ENCODE peak calls at places on chromosomes 11 and 22, in four cellular contexts. L is foreskin keratinocyte, U is breast epithelium, J is GM12865. N is an unnamed sample.

GRCh38 chr22:45612451-45612901 is 59.2 kb upstream of the ATXN10 start:
- DNase-seq in U (no peak), L (peak), J (no peak), N (no peak)

GRCh38 chr11:112728288-112728687 is 232.9 kb upstream of the NCAM1 start:
- DNase-seq in U (no peak), J (no peak), L (no peak), N (no peak)

GRCh38 chr22:44582016-44582415 is 84.0 kb upstream of the RTL6 start:
- DNase-seq in J (no peak), U (peak), L (no peak), N (peak)

GRCh38 chr22:19875531-19876313 is 21.0 kb upstream of the GNB1L start:
- DNase-seq in J (no peak), U (peak), L (no peak), N (no peak)

GRCh38 chr11:69000831-69001245 is 12.2 kb downstream of the MRGPRF start:
- DNase-seq in L (peak), J (no peak), U (peak), N (peak)

GRCh38 chr11:112162761-112163669 is 879 bp downstream of the IL18 start:
- DNase-seq in U (no peak), J (no peak), L (peak), N (no peak)

GRCh38 chr11:68363771-68364170 is 51.4 kb downstream of the LRP5 start:
- DNase-seq in L (no peak), U (no peak), J (no peak), N (no peak)

GRCh38 chr11:12764187-12764914 is 90.1 kb downstream of the TEAD1 start:
- DNase-seq in L (no peak), J (no peak), U (no peak), N (no peak)

GRCh38 chr22:43343262-43343988 is at the start of gene SCUBE1:
- DNase-seq in J (no peak), U (no peak), L (no peak), N (peak)

GRCh38 chr11:84775503-84775902 is 851.6 kb downstream of the DLG2 start:
- DNase-seq in J (no peak), L (no peak), U (no peak), N (no peak)

GRCh38 chr11:93123351-93123898 is 74.4 kb downstream of the SLC36A4 start:
- DNase-seq in J (no peak), U (no peak), L (no peak), N (no peak)

GRCh38 chr11:64291746-64292457 is 800 bp downstream of the KCNK4 start:
- DNase-seq in L (no peak), U (no peak), J (no peak), N (no peak)

GRCh38 chr22:33188316-33188715 is 130.1 kb upstream of the SYN3 start:
- DNase-seq in L (no peak), U (no peak), J (peak), N (no peak)

GRCh38 chr22:47561115-47561675 is 798.7 kb downstream of the TBC1D22A start:
- DNase-seq in L (no peak), U (no peak), J (no peak), N (no peak)

GRCh38 chr22:20155330-20156041 is 4.6 kb upstream of the CCDC188 start:
- DNase-seq in U (no peak), L (no peak), J (peak), N (no peak)

GRCh38 chr11:91802475-91802874 is 422.1 kb upstream of the FAT3 start:
- DNase-seq in L (no peak), J (no peak), U (no peak), N (no peak)

GRCh38 chr11:14625804-14626203 is 17.8 kb upstream of the PDE3B start:
- DNase-seq in U (no peak), L (no peak), J (no peak), N (no peak)

DNA sequence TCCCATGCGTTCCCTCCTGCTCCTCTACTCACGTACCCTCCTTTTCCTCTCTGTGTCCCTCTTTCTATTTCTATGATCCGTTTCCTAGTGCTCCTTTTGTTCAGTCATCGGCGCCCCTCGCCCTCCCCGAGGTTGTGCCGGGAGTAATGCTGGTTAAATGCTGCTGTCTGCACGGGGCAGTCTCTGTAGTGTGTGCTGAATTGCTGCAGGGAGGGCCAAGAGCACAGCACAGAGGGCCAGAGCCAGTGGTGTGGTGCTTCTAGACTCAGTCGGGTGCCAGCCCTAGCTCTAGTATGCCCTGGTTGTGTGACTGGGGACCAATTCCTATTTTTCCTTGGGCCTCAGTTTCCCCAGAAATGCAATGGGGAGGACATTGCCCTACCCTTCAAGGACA is 98.3 kb downstream of the PKNOX2 start:
- DNase-seq in L (no peak), U (no peak), J (no peak), N (peak)
- TF ChIP-seq CTCF in L (no peak), U (no peak), J (no peak), N (no peak)

DNA sequence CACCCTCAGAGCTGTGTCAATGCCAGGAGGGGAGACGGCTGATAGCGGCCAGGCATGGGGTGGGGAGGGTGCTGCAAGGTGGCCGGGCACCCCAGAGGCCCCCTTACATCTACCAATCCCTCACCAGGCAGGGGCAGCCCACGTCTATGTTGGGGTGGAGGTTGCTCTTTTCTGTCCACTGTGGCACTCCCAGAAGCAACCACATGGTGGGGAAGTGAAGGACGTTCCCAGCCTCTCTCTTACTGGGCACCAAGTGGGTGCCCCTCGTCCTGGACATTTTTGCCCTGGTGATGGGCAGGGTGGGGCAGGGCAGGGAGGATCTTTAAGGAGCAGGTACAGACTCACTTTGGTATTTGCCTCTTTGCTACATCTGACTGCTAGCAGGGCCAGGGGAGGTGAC is 47.5 kb downstream of the NECTIN1 start:
- DNase-seq in J (no peak), L (no peak), U (no peak), N (no peak)
- TF ChIP-seq CTCF in J (no peak), L (peak), U (peak), N (peak)

GRCh38 chr11:114170226-114170625 is 110.7 kb downstream of the ZBTB16 start:
- DNase-seq in J (no peak), U (no peak), L (no peak), N (no peak)

GRCh38 chr11:114172055-114172861 is 112.7 kb downstream of the ZBTB16 start:
- DNase-seq in U (no peak), L (no peak), J (no peak), N (no peak)

GRCh38 chr11:114169321-114169749 is 109.8 kb downstream of the ZBTB16 start:
- DNase-seq in L (no peak), J (no peak), U (no peak), N (no peak)

GRCh38 chr11:114172871-114173444 is 113.4 kb downstream of the ZBTB16 start:
- DNase-seq in L (no peak), J (no peak), U (no peak), N (no peak)

DNA sequence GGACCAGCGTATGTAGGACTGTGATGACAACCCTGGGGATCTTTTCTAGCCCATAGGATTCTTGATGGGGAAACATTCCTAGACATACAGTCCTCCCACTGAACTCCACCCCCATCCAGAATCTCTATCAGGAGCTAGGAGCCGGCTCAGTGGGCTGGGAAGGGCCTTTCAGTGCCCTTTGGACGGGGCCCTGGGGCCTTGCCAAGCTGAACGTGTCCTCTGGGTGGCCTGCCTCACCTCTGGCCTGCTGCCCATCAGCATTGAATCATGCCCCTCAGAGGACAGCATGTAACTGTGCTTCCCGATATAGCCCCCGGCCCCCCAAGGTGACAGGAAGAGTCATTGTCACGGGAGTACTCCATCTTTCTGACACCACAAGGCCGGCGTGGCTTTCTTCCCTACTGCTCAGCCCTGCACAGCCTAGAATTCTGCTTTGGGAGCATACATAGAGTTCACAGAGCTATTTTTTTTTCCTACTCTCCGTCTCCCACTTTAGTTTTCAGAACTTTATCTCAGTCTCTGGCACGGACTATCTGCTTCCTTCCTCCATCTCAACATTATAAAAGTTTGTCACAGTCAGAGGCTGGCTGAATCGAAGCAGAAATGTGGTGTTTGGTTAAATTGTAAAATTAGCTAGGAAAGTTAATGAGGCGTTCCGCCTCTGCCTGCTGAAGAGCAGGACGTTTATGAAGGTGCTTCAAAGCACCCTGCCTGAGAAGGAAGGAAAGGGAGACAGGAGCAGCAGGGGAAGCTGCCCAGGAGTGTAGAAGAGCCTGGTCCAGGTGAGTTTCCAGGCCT is 111.9 kb downstream of the ZBTB16 start:
- DNase-seq in L (no peak), J (no peak), U (no peak), N (no peak)
- TF ChIP-seq CTCF in L (no peak), J (no peak), U (no peak), N (no peak)

GRCh38 chr11:72924568-72925190 is 110.5 kb downstream of the ATG16L2 start:
- DNase-seq in L (no peak), U (no peak), J (peak), N (no peak)
- TF ChIP-seq CTCF in L (peak), U (peak), J (peak), N (peak)

DNA sequence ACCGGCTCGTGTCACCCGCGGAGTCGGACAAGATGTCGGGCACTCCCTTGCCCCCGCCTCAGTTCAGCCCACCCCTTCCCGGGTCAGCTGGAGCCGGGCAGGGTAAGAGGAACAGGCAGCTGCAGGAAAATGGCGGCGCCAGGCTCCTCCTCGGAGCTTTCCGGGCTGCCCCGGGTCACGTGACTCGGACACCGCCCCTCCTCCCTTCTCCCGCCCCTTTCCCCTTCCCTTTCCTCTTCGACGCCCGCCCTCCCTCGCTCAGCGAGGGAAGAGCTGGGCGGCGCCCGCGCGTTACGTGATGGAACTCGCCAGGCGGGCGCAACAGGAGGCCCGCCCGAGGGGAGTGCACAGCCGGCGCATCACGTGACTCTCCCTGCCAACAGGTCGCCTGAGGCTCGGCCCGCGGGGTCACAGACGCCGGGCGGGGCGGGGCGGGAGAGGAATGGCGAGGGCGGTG is at the start of gene PICALM:
- DNase-seq in U (peak), J (peak), L (peak), N (peak)
- TF ChIP-seq CTCF in U (no peak), J (no peak), L (peak), N (no peak)

DNA sequence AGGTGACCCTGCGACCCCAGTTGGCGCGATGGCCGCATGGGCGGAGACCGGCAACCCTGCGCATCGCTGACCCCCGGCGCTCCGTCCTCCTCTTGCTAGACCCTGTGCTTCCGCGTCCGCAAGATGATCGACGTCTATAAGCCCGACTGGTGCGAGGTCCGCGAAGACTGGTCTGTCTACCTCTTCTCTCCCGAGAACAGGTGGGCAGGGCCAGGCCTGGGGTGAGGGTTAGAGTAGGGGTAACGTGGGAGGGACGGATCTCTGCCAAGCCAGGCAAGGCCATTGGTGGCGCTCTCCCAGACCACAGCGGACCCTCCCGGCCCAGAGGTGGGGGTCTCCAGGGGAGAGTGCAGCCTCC is 92.1 kb downstream of the CACNA1I start:
- DNase-seq in L (no peak), J (no peak), U (no peak), N (peak)
- TF ChIP-seq CTCF in L (no peak), J (no peak), U (no peak), N (peak)